ENCODE peak calls at places on chromosomes 2 and 18, in eight cellular contexts. B is WTC11, L is putamen, W is fibroblast of mammary gland, X is NCI-H1694, D is AG09319, E is amygdala, S is BJ. R is an unnamed sample.

GRCh38 chr2:6077585-6077984 is 385.4 kb downstream of the SOX11 start:
- DNase-seq in D (no peak), W (no peak), S (no peak), L (no peak), X (no peak), B (no peak), E (no peak), R (no peak)

GRCh38 chr2:150027164-150027563 is 439.6 kb upstream of the MMADHC start:
- DNase-seq in B (no peak), D (no peak), W (no peak), S (no peak), L (no peak), E (no peak), X (no peak), R (no peak)

GRCh38 chr2:19538411-19538963 is 180.1 kb upstream of the OSR1 start:
- DNase-seq in D (peak; percentile 47), W (peak; percentile 97), E (no peak), L (no peak), X (no peak), S (peak; percentile 94), B (no peak), R (peak; percentile 96)

GRCh38 chr2:233430091-233430490 is 75.8 kb downstream of the DGKD start:
- DNase-seq in E (no peak), X (no peak), B (no peak), S (peak; percentile 69), D (no peak), L (no peak), W (no peak), R (peak; percentile 82)

GRCh38 chr18:47492691-47493090 is 241.2 kb upstream of the SKOR2 start:
- DNase-seq in D (no peak), X (no peak), L (no peak), B (no peak), S (no peak), E (no peak), W (peak; percentile 36), R (no peak)

GRCh38 chr18:13217466-13217961 is 1.0 kb upstream of the LDLRAD4 start:
- DNase-seq in D (no peak), E (peak; percentile 35), X (no peak), W (peak; percentile 7), L (peak; percentile 62), B (peak; percentile 58), S (no peak), R (peak; percentile 23)

GRCh38 chr18:3867768-3868445 is 417.9 kb downstream of the TGIF1 start:
- DNase-seq in L (peak; percentile 47), B (no peak), E (peak; percentile 13), S (no peak), D (no peak), W (peak; percentile 47), X (no peak), R (no peak)

GRCh38 chr2:239954166-239955085 is 70.7 kb downstream of the NDUFA10 start:
- DNase-seq in D (no peak), E (no peak), B (no peak), S (no peak), X (no peak), W (peak; percentile 5), L (no peak), R (no peak)

GRCh38 chr2:235860846-235861245 is 307.3 kb downstream of the GBX2 start:
- DNase-seq in D (no peak), L (no peak), E (no peak), B (no peak), S (no peak), W (no peak), X (no peak), R (no peak)

GRCh38 chr2:152611458-152612231 is 105.6 kb downstream of the PRPF40A start:
- DNase-seq in E (no peak), B (no peak), X (no peak), D (peak; percentile 68), W (peak; percentile 93), L (peak; percentile 53), S (no peak), R (peak; percentile 63)

GRCh38 chr2:163266772-163267171 is 428.2 kb upstream of the KCNH7 start:
- DNase-seq in E (no peak), W (peak; percentile 95), X (no peak), B (no peak), S (peak; percentile 65), L (no peak), D (peak; percentile 64), R (peak; percentile 94)

GRCh38 chr2:217086038-217086522 is 226.2 kb upstream of the TNP1 start:
- DNase-seq in S (no peak), W (peak; percentile 68), D (no peak), L (no peak), B (no peak), X (no peak), E (no peak), R (peak; percentile 63)

GRCh38 chr18:31679133-31679731 is 5.1 kb downstream of the B4GALT6 start:
- DNase-seq in W (peak; percentile 91), L (no peak), D (no peak), B (no peak), S (no peak), X (no peak), E (no peak), R (peak; percentile 26)

GRCh38 chr2:86393521-86394490 is 47.4 kb upstream of the KDM3A start:
- DNase-seq in W (peak; percentile 19), X (no peak), D (no peak), S (no peak), E (no peak), L (no peak), B (no peak), R (peak; percentile 63)

GRCh38 chr2:123720760-123721159 is 304.3 kb upstream of the CNTNAP5 start:
- DNase-seq in L (no peak), X (no peak), S (no peak), D (no peak), B (no peak), W (no peak), E (no peak), R (peak; percentile 7)

GRCh38 chr2:206443735-206444527 is 599 bp downstream of the ADAM23 start:
- DNase-seq in D (no peak), L (no peak), S (no peak), B (peak; percentile 49), X (peak; percentile 14), E (peak; percentile 23), W (peak; percentile 15), R (peak; percentile 50)

GRCh38 chr18:26482567-26482966 is 65.8 kb downstream of the KCTD1 start:
- DNase-seq in S (no peak), E (no peak), W (no peak), X (no peak), B (peak; percentile 63), D (no peak), L (no peak), R (peak; percentile 35)

GRCh38 chr2:54228945-54229344 is 27.1 kb downstream of the TSPYL6 start:
- DNase-seq in E (no peak), D (no peak), S (no peak), W (peak; percentile 27), B (no peak), L (no peak), X (no peak), R (no peak)

GRCh38 chr18:24651472-24651871 is 191.0 kb downstream of the HRH4 start:
- DNase-seq in L (no peak), W (no peak), S (no peak), B (no peak), X (no peak), D (no peak), E (no peak), R (no peak)

GRCh38 chr2:176140520-176141317 is 10.6 kb upstream of the HOXD4 start:
- DNase-seq in W (peak; percentile 76), S (no peak), X (peak; percentile 64), B (peak; percentile 88), L (peak; percentile 53), E (peak; percentile 51), D (peak; percentile 24), R (peak; percentile 69)

GRCh38 chr2:228658998-228659397 is 477.5 kb upstream of the SPHKAP start:
- DNase-seq in L (no peak), S (peak; percentile 49), B (no peak), D (peak; percentile 66), X (no peak), E (no peak), W (peak; percentile 85), R (peak; percentile 95)

GRCh38 chr2:27105981-27106380 is 12.9 kb downstream of the CGREF1 start:
- DNase-seq in W (no peak), E (no peak), X (no peak), D (no peak), B (no peak), L (no peak), S (no peak), R (no peak)

GRCh38 chr2:152580722-152581121 is 136.5 kb downstream of the PRPF40A start:
- DNase-seq in E (peak; percentile 15), B (no peak), L (peak; percentile 75), X (no peak), S (no peak), W (peak; percentile 50), D (no peak), R (no peak)

GRCh38 chr2:126898636-126899035 is at the start of gene TEX51:
- DNase-seq in W (no peak), S (no peak), D (no peak), L (no peak), E (no peak), X (no peak), B (no peak), R (no peak)

GRCh38 chr2:101736233-101736632 is 38.7 kb downstream of the MAP4K4 start:
- DNase-seq in E (peak; percentile 82), D (no peak), B (no peak), X (no peak), S (no peak), L (peak; percentile 86), W (no peak), R (no peak)

GRCh38 chr2:212726403-212726802 is 187.8 kb upstream of the ERBB4 start:
- DNase-seq in X (no peak), D (no peak), E (no peak), L (no peak), S (no peak), W (no peak), B (no peak), R (no peak)

GRCh38 chr2:20456049-20456665 is 9.3 kb downstream of the RHOB start:
- DNase-seq in D (no peak), S (peak; percentile 63), W (peak; percentile 36), X (no peak), E (no peak), L (no peak), B (no peak), R (no peak)

GRCh38 chr2:114807666-114808065 is 365.2 kb downstream of the DPP10 start:
- DNase-seq in D (no peak), E (no peak), L (no peak), B (no peak), S (no peak), W (no peak), X (no peak), R (no peak)

GRCh38 chr18:9897129-9897528 is 11.4 kb downstream of the TXNDC2 start:
- DNase-seq in E (no peak), W (no peak), D (no peak), B (no peak), L (no peak), X (no peak), S (no peak), R (no peak)

GRCh38 chr2:105690566-105690965 is 54.1 kb upstream of the NCK2 start:
- DNase-seq in D (no peak), X (no peak), S (no peak), E (no peak), W (no peak), L (no peak), B (no peak), R (no peak)

GRCh38 chr2:191848771-191849726 is 2.2 kb upstream of the CAVIN2 start:
- DNase-seq in L (no peak), D (no peak), B (no peak), E (no peak), X (no peak), S (no peak), W (no peak), R (no peak)

GRCh38 chr2:851680-852079 is 99.0 kb upstream of the SNTG2 start:
- DNase-seq in L (no peak), W (no peak), X (no peak), B (no peak), E (no peak), D (no peak), S (no peak), R (no peak)

GRCh38 chr2:6883448-6884122 is 6.0 kb downstream of the RSAD2 start:
- DNase-seq in D (no peak), E (no peak), X (no peak), B (no peak), W (no peak), L (no peak), S (no peak), R (no peak)

GRCh38 chr2:42965196-42965595 is 172.8 kb upstream of the HAAO start:
- DNase-seq in E (no peak), X (no peak), S (no peak), W (no peak), D (no peak), L (no peak), B (no peak), R (no peak)

R was measured in ELR.